ENCODE peak calls at places on chromosomes 13 and 19, in eight cellular contexts. A is RWPE2, M is tibial nerve, S is adipocyte, Q is ascending aorta, U is pancreas, V is neural progenitor cell, O is aorta. W is an unnamed sample. For H3K4me1, the result is how much of the 10 kb centered on the place peaks cover.

GRCh38 chr13:74732736-74733135 is 598.5 kb upstream of the KLF12 start:
- DNase-seq in M (no peak), A (no peak), O (no peak), U (no peak), V (no peak), S (no peak), Q (no peak), W (no peak)

GRCh38 chr19:21587117-21587461 is 81.7 kb downstream of the ZNF429 start:
- DNase-seq in U (no peak), V (no peak), O (no peak), M (no peak), Q (no peak), A (no peak), S (no peak), W (no peak)

GRCh38 chr19:4597975-4598671 is 38.6 kb upstream of the SEMA6B start:
- DNase-seq in M (no peak), V (peak), A (no peak), S (peak), U (no peak), O (no peak), Q (no peak), W (peak)

GRCh38 chr19:10977773-10978155 is 16.9 kb downstream of the SMARCA4 start:
- DNase-seq in M (no peak), Q (no peak), V (no peak), A (no peak), U (no peak), S (no peak), O (no peak), W (no peak)

GRCh38 chr13:50390503-50391248 is 375.4 kb downstream of the KCNRG start:
- DNase-seq in U (no peak), A (no peak), V (no peak), O (no peak), M (no peak), Q (no peak), S (no peak), W (no peak)

GRCh38 chr13:97658556-97658955 is 224.6 kb downstream of the RAP2A start:
- DNase-seq in V (no peak), U (no peak), M (no peak), A (no peak), O (no peak), Q (no peak), S (no peak), W (no peak)

GRCh38 chr19:33134571-33135041 is 2.7 kb downstream of the WDR88 start:
- DNase-seq in V (peak), M (no peak), S (no peak), Q (no peak), A (no peak), O (no peak), U (no peak), W (no peak)

GRCh38 chr13:22934744-22935523 is 245.8 kb upstream of the SGCG start:
- DNase-seq in S (no peak), O (no peak), M (no peak), V (no peak), A (no peak), U (no peak), Q (no peak), W (no peak)

GRCh38 chr13:42279080-42279479 is 7.1 kb downstream of the AKAP11 start:
- DNase-seq in O (no peak), M (no peak), A (no peak), Q (no peak), S (no peak), U (no peak), V (no peak), W (no peak)

GRCh38 chr13:113544896-113545295 is 39.7 kb upstream of the TFDP1 start:
- DNase-seq in V (no peak), S (peak), M (no peak), A (peak), O (peak), Q (peak), U (no peak), W (no peak)

GRCh38 chr13:99275093-99275469 is 16.9 kb upstream of the GPR18 start:
- DNase-seq in U (no peak), M (no peak), O (no peak), S (no peak), Q (no peak), A (no peak), V (no peak), W (no peak)

DNA sequence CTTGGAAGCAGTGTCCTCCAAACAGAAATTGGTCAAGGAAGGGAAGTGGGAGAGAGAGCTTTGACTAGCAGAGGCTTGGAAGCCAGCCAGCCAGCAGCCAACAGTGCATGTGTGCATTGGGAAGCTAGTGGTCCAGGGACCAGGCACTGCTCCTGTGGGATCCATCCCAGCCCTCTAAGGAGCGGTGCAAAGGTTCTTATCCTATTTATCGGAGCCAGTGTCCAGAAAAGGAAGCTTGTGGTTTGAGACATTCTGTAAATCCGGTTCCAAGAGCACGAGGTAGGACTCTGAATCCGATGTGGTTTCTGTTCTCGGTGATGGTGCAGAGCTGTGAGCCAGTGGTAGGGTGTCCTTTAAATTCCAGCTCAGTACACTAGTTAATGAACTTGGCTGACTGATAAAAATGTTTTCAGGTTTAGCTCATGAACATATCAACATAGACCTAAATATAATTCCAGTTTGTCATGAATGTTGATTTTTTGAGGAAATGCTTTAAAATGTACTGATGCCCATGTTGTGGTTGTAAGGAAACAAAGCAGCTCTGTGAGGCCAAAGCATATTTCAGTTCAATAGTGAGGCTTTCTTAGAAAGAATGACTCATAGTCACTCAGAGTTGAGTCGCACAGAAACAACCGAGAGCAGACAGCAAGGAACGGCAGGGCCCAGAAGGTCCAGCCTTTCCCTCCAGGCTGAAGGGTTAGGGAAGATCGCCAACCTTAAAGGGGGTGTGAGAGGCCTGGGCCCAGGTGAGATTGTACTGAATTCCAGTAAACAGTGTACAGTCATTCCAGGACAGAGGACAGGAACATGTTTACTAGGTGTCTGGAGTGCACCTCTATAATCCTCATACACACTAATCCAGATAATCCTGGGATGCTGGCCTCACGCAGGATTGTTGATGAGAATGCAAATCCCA is 21.5 kb upstream of the GARRE1 start:
- DNase-seq in V (no peak), A (no peak), U (no peak), M (peak), S (peak), Q (peak), O (peak), W (no peak)
- H3K4me1 ChIP-seq in V (under half), A (under half), U (under half), M (under half), S (under half), Q (under half), O (under half), W (under half)

GRCh38 chr13:73367886-73368285 is 309.1 kb downstream of the KLF5 start:
- DNase-seq in S (no peak), V (no peak), U (no peak), Q (no peak), A (no peak), M (no peak), O (no peak), W (no peak)
- H3K4me1 ChIP-seq in S (under half), V (under half), U (under half), Q (under half), A (under half), M (under half), O (under half), W (under half)

GRCh38 chr19:2967972-2968371 is 9.4 kb upstream of the TLE6 start:
- DNase-seq in U (no peak), O (no peak), Q (no peak), A (no peak), M (no peak), V (no peak), S (no peak), W (no peak)

GRCh38 chr19:2964874-2965273 is 12.5 kb upstream of the TLE6 start:
- DNase-seq in A (no peak), V (no peak), O (no peak), S (no peak), Q (no peak), U (no peak), M (no peak), W (no peak)

GRCh38 chr19:2973229-2973628 is 4.1 kb upstream of the TLE6 start:
- DNase-seq in O (no peak), U (no peak), M (peak), Q (peak), V (no peak), S (no peak), A (no peak), W (no peak)

GRCh38 chr19:2970201-2970838 is 7.0 kb upstream of the TLE6 start:
- DNase-seq in A (no peak), V (no peak), M (no peak), U (no peak), O (no peak), S (peak), Q (no peak), W (no peak)

DNA sequence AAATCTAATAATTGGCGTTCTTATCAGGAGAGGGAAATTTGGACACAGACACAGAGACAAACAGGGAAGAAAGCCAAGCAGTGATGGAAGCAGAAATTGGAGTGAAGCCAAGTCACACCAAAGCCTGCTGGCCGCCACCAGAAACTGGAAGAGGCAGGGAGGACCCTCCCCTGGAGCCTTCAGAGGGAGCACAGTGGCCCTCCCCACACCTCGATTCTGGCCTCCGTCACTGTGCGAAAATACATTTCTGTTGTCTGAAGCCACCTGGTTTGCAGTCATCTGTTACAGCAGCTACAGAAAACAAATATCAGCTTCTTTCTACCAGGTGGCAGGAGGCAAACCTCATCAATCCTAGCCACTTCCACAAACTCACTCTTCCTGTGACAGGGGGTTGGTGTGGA is 8.3 kb upstream of the TLE6 start:
- DNase-seq in O (no peak), S (no peak), A (no peak), U (peak), Q (no peak), V (no peak), M (peak), W (peak)
- H3K4me1 ChIP-seq in O (under half), S (under half), A (under half), U (under half), Q (under half), V (under half), M (half or more), W (under half)

DNA sequence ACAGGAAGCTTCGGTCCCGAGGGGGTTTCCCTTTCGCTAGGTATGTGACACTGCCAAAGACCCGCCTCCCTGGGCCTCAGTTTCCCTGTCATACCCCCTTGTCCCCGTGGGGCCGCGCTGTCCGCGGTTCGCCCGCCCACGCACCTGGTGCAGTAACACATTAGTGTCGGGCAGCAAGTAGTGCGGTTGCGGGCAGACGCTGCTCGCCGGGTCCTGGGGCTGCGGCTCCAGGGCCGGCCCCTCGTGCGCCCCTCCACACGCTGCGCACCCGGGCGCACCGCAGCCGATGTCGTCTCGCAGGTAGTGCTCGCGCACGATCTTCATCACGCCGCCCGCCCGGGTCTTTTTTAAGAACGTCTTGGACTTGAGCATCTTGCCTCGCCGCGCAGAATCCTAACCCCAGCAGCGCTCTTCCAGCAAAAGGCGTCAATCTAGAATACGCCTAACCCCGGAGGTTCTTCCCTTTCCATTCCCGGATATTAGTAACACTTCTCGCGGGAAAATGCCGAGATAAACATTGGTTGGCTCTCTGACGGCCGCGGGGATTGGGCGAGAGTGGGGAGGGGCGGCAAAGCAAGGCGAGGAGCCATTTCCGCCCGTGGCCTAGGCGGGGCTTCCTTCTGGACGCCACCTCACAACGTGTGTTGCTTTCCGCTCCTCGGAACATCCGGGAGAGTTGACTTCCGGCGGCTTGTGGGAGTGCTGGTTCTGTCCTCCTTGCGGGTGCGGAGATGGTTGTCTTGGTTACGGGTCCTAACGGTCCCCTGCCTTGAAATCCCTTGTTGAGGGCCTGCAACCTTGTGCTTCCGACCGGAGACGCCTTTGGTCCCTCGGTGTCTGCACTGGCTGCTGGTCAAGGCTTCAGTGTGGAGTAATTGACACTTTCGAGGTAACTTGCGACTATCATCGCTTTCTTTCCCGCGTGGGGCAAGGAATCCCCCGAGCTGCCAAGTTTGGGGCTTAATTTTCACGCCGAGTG is at the start of the genes DIS3 and PIBF1:
- DNase-seq in U (peak), A (peak), S (peak), O (peak), V (peak), M (peak), Q (peak), W (peak)
- H3K4me1 ChIP-seq in U (under half), A (under half), S (under half), O (under half), V (under half), M (half or more), Q (under half), W (under half)

DNA sequence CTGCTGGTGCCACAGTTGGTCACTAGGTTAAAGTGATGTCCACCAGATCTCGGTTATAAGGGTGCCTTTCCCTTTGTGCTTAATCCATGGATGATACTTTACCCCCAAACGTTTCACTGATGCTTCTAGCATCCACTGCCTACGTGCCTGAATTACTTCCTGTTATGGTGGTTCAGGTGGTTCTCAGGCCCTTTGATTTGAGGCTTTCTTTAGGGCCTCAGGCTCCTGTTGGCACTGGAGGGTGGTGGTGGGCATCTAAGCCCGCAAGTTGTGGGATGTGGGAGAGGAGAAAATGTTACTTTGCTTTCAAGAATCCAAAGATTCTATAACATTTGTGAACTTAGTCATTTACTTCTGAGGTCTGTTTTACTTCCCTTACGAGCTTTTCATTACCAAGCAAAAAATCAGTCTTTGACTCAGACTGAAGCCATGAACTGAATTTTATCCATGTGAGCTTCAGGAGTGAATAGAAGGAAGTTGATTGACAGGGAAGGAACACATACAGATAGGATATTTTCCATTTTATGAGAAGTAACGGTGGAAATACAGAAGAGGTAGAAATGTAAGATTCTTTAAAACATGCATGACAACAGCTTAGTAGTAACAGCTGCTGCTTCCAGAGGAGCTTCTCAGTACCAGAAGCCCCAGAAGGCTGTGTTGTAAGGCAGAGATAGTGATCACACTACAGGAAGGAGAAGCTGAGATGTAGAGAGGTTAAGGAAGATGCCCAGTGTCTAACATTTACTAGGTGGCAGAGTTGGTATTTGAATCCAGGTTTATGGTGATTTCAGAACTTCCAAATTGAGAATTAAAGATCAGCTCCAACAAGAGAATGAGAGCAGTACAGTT is 65.0 kb downstream of the ARHGEF7 start:
- DNase-seq in U (no peak), S (peak), A (no peak), Q (no peak), M (no peak), V (no peak), O (no peak), W (no peak)
- H3K4me1 ChIP-seq in U (under half), S (under half), A (under half), Q (under half), M (half or more), V (under half), O (under half), W (under half)

GRCh38 chr19:29022165-29022564 is 190.8 kb downstream of the UQCRFS1 start:
- DNase-seq in Q (no peak), V (no peak), M (no peak), S (no peak), U (no peak), O (peak), A (no peak), W (no peak)

GRCh38 chr19:29016926-29017760 is 195.8 kb downstream of the UQCRFS1 start:
- DNase-seq in V (no peak), A (no peak), M (no peak), Q (no peak), S (no peak), O (no peak), U (no peak), W (no peak)

GRCh38 chr19:29018542-29018941 is 194.4 kb downstream of the UQCRFS1 start:
- DNase-seq in S (no peak), O (peak), U (no peak), M (no peak), V (no peak), A (no peak), Q (no peak), W (no peak)

GRCh38 chr19:29017788-29018187 is 195.2 kb downstream of the UQCRFS1 start:
- DNase-seq in A (no peak), V (no peak), M (no peak), O (peak), Q (no peak), S (no peak), U (no peak), W (no peak)

GRCh38 chr19:29019403-29019802 is 193.5 kb downstream of the UQCRFS1 start:
- DNase-seq in O (peak), A (no peak), M (no peak), V (no peak), U (no peak), S (no peak), Q (no peak), W (no peak)
- H3K4me1 ChIP-seq in O (under half), A (under half), M (under half), V (under half), U (under half), S (under half), Q (under half), W (under half)

GRCh38 chr13:33678906-33679657 is 138.9 kb upstream of the RFC3 start:
- DNase-seq in A (no peak), U (peak), V (no peak), O (no peak), M (peak), S (no peak), Q (peak), W (peak)

GRCh38 chr13:33678084-33678483 is 139.9 kb upstream of the RFC3 start:
- DNase-seq in U (no peak), M (no peak), A (no peak), Q (no peak), O (no peak), V (no peak), S (no peak), W (no peak)

GRCh38 chr13:33682020-33682564 is 135.9 kb upstream of the RFC3 start:
- DNase-seq in A (no peak), M (no peak), U (no peak), Q (no peak), V (no peak), O (no peak), S (no peak), W (no peak)

GRCh38 chr13:33677215-33677614 is 140.7 kb upstream of the RFC3 start:
- DNase-seq in O (no peak), M (no peak), Q (no peak), U (no peak), V (no peak), A (no peak), S (no peak), W (no peak)

DNA sequence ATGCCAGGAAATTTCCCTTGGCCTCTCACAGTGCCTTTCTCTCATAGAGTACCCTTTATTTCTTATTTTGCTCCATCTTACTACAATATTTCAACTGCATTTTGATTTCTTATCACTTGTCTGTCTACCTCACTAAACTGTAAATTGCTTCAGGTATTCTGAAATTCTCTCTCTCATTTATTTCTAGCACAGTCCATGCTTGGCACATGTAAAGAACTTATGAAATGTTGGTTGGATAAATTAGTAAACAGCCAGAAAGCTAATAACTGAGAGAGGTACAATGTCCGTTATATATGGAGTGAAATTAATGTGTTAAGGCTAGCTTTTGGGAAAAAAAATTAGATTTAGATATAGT is 138.3 kb upstream of the RFC3 start:
- DNase-seq in V (no peak), A (no peak), M (no peak), S (no peak), Q (no peak), O (no peak), U (no peak), W (no peak)
- H3K4me1 ChIP-seq in V (under half), A (under half), M (under half), S (under half), Q (under half), O (under half), U (under half), W (under half)